ENCODE peak calls at places on chromosome 1, in seven cellular contexts. Y, X, U, A, Z, J and E are unnamed samples.

GRCh38 chr1:34858901-34859441 is 578 bp downstream of the SMIM12 start:
- DNase-seq in A (peak), Z (no peak), U (peak), Y (no peak), J (no peak), X (no peak), E (peak)

GRCh38 chr1:110916274-110916668 is 43.3 kb downstream of the CD53 start:
- DNase-seq in X (no peak), A (no peak), J (no peak), U (no peak), Y (no peak), Z (no peak), E (no peak)

GRCh38 chr1:89104687-89105086 is 21.2 kb downstream of the GBP2 start:
- DNase-seq in U (no peak), Y (no peak), Z (no peak), X (no peak), A (no peak), J (peak), E (no peak)

GRCh38 chr1:192974701-192975100 is 84.5 kb downstream of the UCHL5 start:
- DNase-seq in A (peak), J (no peak), U (no peak), X (no peak), Y (no peak), Z (no peak), E (no peak)

GRCh38 chr1:93296555-93297154 is 49.1 kb upstream of the DR1 start:
- DNase-seq in J (peak), Z (no peak), A (no peak), U (no peak), Y (no peak), X (no peak), E (no peak)

GRCh38 chr1:215645182-215645581 is 78.1 kb downstream of the KCTD3 start:
- DNase-seq in A (peak), U (no peak), Y (no peak), Z (no peak), X (no peak), J (no peak), E (no peak)

GRCh38 chr1:117136749-117137148 is 15.2 kb upstream of the TRIM45 start:
- DNase-seq in A (no peak), Z (no peak), Y (no peak), X (no peak), U (no peak), J (no peak), E (no peak)

GRCh38 chr1:207884276-207885029 is 26.5 kb downstream of the CD34 start:
- DNase-seq in X (no peak), J (peak), U (no peak), A (no peak), Y (no peak), Z (no peak), E (no peak)

GRCh38 chr1:161730050-161730564 is 8.8 kb downstream of the FCRLB start:
- DNase-seq in Y (no peak), Z (no peak), J (no peak), A (peak), U (no peak), X (no peak), E (no peak)

GRCh38 chr1:242467556-242468145 is 56.8 kb downstream of the PLD5 start:
- DNase-seq in J (peak), X (peak), A (peak), Y (no peak), U (peak), Z (peak), E (peak)

GRCh38 chr1:214559079-214559478 is 7.7 kb upstream of the PTPN14 start:
- DNase-seq in X (no peak), Y (no peak), Z (no peak), J (no peak), A (no peak), U (no peak), E (no peak)

GRCh38 chr1:40870135-40870728 is 8.1 kb upstream of the CITED4 start:
- DNase-seq in Z (no peak), A (peak), J (no peak), U (no peak), X (no peak), Y (no peak), E (no peak)

GRCh38 chr1:100100202-100100601 is 32.5 kb downstream of the SASS6 start:
- DNase-seq in X (no peak), J (no peak), U (no peak), Y (no peak), Z (no peak), A (peak), E (no peak)

GRCh38 chr1:164673584-164674214 is 114.7 kb downstream of the PBX1 start:
- DNase-seq in X (no peak), A (peak), J (peak), U (peak), Y (no peak), Z (no peak), E (no peak)

GRCh38 chr1:27655151-27655929 is 16.7 kb downstream of the IFI6 start:
- DNase-seq in X (no peak), Z (no peak), J (peak), U (no peak), A (peak), Y (no peak), E (no peak)

GRCh38 chr1:202034683-202035462 is 24.5 kb downstream of the ELF3 start:
- DNase-seq in X (peak), Z (peak), A (peak), U (no peak), Y (peak), J (peak), E (no peak)

GRCh38 chr1:202034149-202034682 is 23.8 kb downstream of the ELF3 start:
- DNase-seq in A (no peak), Y (no peak), Z (no peak), J (no peak), U (no peak), X (no peak), E (no peak)

GRCh38 chr1:202036595-202037387 is 26.4 kb downstream of the ELF3 start:
- DNase-seq in U (no peak), Y (no peak), Z (no peak), X (no peak), A (no peak), J (no peak), E (no peak)

GRCh38 chr1:202037706-202038296 is 27.4 kb downstream of the ELF3 start:
- DNase-seq in U (no peak), Z (no peak), X (no peak), Y (no peak), J (no peak), A (no peak), E (no peak)

DNA sequence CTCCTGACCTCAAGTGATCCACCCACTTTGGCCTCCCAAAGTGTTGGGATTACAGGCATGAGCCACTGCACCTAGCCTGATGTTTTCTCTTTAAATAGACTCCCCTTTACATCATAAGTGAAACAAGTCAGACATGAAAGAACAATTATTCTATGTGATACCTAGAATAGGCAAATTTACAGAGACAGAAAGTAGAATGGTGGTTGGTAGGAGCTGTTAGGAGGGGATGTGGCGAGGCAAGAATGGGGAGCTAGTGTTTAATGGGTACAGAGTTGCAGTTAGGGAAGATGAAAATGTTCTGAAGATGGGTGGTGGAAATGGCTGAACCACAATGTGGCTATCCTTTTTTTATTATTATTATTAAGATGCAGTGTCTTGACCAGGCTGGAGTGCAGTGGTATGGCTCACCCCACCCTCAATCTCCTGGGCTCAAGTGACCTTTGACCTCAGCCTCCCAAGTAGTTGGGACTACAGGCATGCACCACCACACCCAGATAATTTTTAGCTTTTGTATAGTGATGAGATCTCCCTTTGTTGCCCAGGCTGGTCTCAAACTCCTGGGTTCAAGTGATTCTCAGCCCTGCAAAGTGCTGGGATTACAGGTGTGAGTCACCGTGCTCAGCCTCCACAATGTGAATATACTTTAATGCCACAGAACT is 28.4 kb downstream of the ELF3 start:
- DNase-seq in J (no peak), X (no peak), A (no peak), Y (no peak), U (no peak), Z (no peak), E (no peak)
- H3K27ac ChIP-seq in J (no peak), X (no peak), A (no peak), Y (no peak), U (no peak), Z (no peak), E (no peak)

DNA sequence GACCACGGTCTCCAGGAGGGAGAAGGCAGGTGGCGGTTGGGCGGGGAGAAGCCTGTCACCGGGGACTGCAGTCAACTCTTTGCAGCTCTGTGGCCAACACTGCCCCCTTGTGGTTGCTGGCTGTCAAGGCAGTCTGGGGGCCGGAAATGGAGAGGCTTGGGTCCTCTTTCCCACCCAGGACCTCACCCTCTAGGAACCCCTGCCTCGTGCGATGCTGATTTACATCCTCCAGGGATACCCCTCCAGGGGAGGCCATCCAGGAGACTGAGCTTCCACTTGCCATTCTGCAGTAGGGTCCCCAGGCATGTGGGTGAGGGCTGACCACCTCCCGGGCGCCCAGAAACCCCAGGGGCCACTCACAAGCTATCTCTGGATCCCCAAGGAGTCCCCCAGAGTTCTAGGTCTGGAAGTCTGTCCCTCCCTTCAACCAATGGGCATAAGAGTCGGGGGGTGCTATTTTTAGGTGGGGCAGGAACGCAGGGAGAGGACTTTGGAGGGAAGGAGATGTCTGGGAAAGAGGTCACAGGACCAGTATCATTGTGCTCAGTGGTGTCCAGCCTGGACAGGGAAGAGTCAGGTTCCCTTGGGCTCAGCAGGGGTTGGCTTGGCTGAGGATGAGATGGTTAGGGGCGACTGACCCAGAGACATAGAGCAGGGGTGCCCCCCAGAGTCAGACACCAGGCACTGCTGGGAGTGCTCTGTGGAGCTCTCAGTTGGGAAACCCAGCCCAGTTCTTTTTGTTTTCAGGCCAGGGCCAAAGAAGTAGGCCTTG is 7.1 kb upstream of the GPR61 start:
- DNase-seq in A (peak), J (peak), Y (peak), X (peak), Z (peak), U (peak), E (peak)
- H3K4me3 ChIP-seq in A (peak), J (no peak), Y (no peak), X (peak), Z (no peak), U (peak), E (peak)

DNA sequence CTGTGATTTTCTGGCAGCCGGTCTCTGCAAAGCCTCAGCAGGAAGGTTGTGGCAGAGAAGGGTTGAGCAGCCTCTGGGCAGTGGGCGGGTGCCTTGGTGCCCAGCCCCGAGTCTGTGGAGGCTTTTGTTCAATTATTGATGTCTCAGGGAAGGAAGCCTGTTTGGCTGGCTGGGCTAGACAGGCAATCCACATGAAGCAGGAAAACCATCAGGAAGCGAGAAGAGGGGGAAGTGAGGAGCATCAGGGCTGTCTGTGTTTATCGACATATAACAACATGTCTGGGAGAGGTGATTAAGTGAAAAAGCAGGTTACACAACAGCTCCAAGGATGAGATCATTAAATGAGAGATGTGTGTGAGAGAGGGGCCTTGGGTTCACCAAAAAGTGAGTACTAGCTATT is 105.4 kb downstream of the UBE2U start:
- DNase-seq in Y (peak), J (no peak), Z (no peak), A (peak), X (no peak), U (no peak), E (no peak)
- H3K27ac ChIP-seq in Y (peak), J (no peak), Z (no peak), A (no peak), X (no peak), U (no peak), E (no peak)

GRCh38 chr1:7561936-7562728 is 209.0 kb upstream of the VAMP3 start:
- DNase-seq in A (no peak), X (no peak), Y (no peak), U (no peak), Z (no peak), J (no peak), E (no peak)
- H3K4me3 ChIP-seq in A (no peak), X (no peak), Y (no peak), U (no peak), Z (no peak), J (no peak), E (no peak)

DNA sequence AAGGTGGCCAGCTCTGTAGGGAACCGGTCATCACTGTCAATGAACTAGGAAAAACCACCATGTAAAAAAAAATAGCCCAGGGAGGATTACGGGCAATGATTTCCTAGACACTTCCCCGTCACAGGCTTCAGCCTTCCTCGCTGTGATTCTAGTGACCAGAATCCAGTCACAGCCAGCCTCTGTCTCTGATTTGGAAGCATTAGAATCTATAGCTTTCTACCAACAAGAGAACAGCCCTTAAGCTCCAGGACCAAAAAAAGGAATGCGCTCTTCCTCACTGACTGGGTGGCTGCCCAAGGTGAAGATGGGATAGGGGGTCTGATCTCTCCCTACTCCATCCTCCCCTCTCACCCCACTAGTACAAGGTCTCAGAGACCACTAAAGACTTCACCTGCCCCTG is 67.2 kb downstream of the TEX35 start:
- DNase-seq in A (no peak), J (no peak), X (no peak), Z (no peak), U (peak), Y (no peak), E (no peak)
- H3K27ac ChIP-seq in A (no peak), J (no peak), X (no peak), Z (no peak), U (peak), Y (no peak), E (no peak)

GRCh38 chr1:16011936-16012589 is 5.8 kb downstream of the HSPB7 start:
- DNase-seq in A (no peak), X (no peak), J (no peak), U (no peak), Z (no peak), Y (no peak), E (no peak)
- H3K4me3 ChIP-seq in A (no peak), X (peak), J (no peak), U (no peak), Z (no peak), Y (no peak), E (no peak)

DNA sequence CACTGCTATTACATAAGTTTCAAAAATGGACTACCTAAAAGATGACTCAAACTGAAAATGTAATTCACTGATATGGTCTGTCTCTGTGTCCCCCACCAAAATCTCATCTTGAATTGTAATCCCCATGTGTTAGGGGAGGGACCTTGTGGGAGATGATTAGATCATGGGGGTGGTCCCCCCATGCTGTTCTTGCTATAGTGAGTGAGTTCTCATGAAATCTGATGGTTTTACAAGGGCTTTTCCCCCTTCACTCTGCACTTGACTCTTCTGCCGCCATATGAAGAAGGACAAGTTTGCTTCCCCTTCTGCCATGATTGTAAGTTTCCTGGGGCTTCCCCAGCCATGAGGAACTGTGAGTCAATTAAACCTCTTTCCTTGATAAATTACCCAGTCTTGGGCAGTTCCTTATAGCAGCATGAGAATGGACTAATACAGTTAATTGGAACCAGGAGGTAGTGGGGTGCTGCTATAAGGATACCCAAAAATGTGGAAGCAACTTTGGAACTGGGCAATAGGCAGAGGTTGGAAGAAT is 137.1 kb upstream of the RAB4A start:
- DNase-seq in J (no peak), X (no peak), Z (no peak), U (no peak), Y (no peak), A (no peak), E (no peak)
- H3K27ac ChIP-seq in J (no peak), X (no peak), Z (no peak), U (no peak), Y (no peak), A (no peak), E (no peak)

GRCh38 chr1:153609585-153609907 is 3.4 kb downstream of the S100A16 start:
- DNase-seq in U (no peak), Y (no peak), J (no peak), X (no peak), Z (no peak), A (no peak), E (no peak)
- H3K4me3 ChIP-seq in U (no peak), Y (peak), J (peak), X (peak), Z (no peak), A (peak), E (no peak)